ENCODE peak calls at places on chromosomes 16 and 17, in four cellular contexts. T is K562, V is endothelial cell of umbilical vein, J is IMR-90. B is an unnamed sample.
A peak's percentile ranks its signal among the peaks of the same experiment; 100 is the strongest.

GRCh38 chr16:8673611-8674412 is 605 bp upstream of the ABAT start:
- DNase-seq in T (no peak), V (no peak), J (no peak), B (no peak)

GRCh38 chr17:40497704-40498103 is 3.7 kb downstream of the TNS4 start:
- DNase-seq in T (no peak), V (no peak), J (peak; percentile 61), B (no peak)

GRCh38 chr16:67112591-67113399 is 3.1 kb downstream of the PHAF1 start:
- DNase-seq in T (peak; percentile 24), V (peak; percentile 7), J (no peak), B (no peak)

GRCh38 chr17:57668332-57668731 is 76.8 kb downstream of the CCDC182 start:
- DNase-seq in T (no peak), V (no peak), J (no peak), B (no peak)

GRCh38 chr17:69588739-69589334 is 174.3 kb downstream of the MAP2K6 start:
- DNase-seq in T (no peak), V (peak; percentile 19), J (no peak), B (no peak)

GRCh38 chr16:10525214-10525825 is 55.1 kb downstream of the EMP2 start:
- DNase-seq in T (no peak), V (no peak), J (no peak), B (no peak)

GRCh38 chr17:69358688-69359596 is 32.0 kb upstream of the ABCA5 start:
- DNase-seq in T (peak; percentile 6), V (peak; percentile 3), J (no peak), B (no peak)

GRCh38 chr17:29159286-29159860 is 20.8 kb downstream of the MYO18A start:
- DNase-seq in T (no peak), V (no peak), J (no peak), B (no peak)

GRCh38 chr17:77373298-77374169 is 232.8 kb downstream of the SEC14L1 start:
- DNase-seq in T (peak; percentile 48), V (no peak), J (no peak), B (no peak)

GRCh38 chr16:46927273-46927672 is 43.1 kb downstream of the GPT2 start:
- DNase-seq in T (no peak), V (no peak), J (no peak), B (no peak)

GRCh38 chr17:34312080-34312479 is 7.2 kb upstream of the CCL8 start:
- DNase-seq in T (no peak), V (no peak), J (peak; percentile 76), B (no peak)

GRCh38 chr16:54466233-54466632 is 179.6 kb upstream of the IRX3 start:
- DNase-seq in T (no peak), V (no peak), J (no peak), B (no peak)

GRCh38 chr17:17837380-17837821 is 615 bp upstream of the SREBF1 start:
- DNase-seq in T (peak; percentile 70), V (peak; percentile 69), J (peak; percentile 81), B (no peak)

GRCh38 chr17:75666959-75667790 is at the start of the genes RECQL5 and SAP30BP:
- DNase-seq in T (peak; percentile 99), V (peak; percentile 98), J (peak; percentile 98), B (peak; percentile 90)

GRCh38 chr17:73340093-73340596 is 28.3 kb upstream of the CDC42EP4 start:
- DNase-seq in T (no peak), V (no peak), J (peak; percentile 95), B (peak; percentile 57)

GRCh38 chr17:39099686-39100293 is 51.6 kb downstream of the PLXDC1 start:
- DNase-seq in T (no peak), V (no peak), J (peak; percentile 62), B (no peak)

GRCh38 chr17:82882715-82883446 is 43.1 kb upstream of the ZNF750 start:
- DNase-seq in T (peak; percentile 18), V (no peak), J (no peak), B (no peak)

GRCh38 chr17:73669771-73670170 is 25.5 kb upstream of the SDK2 start:
- DNase-seq in T (no peak), V (no peak), J (no peak), B (no peak)

GRCh38 chr16:14405611-14406537 is 224.2 kb downstream of the PARN start:
- DNase-seq in T (peak; percentile 73), V (no peak), J (no peak), B (no peak)

GRCh38 chr16:3259829-3260228 is 3.4 kb upstream of the MEFV start:
- DNase-seq in T (no peak), V (no peak), J (no peak), B (no peak)

GRCh38 chr17:76697702-76698465 is 12.9 kb downstream of the MXRA7 start:
- DNase-seq in T (peak; percentile 79), V (no peak), J (peak; percentile 60), B (no peak)

GRCh38 chr16:19168173-19169080 is at the start of gene SYT17:
- DNase-seq in T (no peak), V (no peak), J (no peak), B (no peak)

GRCh38 chr17:63700528-63701441 is 860 bp upstream of the LIMD2 start:
- DNase-seq in T (no peak), V (peak; percentile 63), J (peak; percentile 29), B (no peak)

GRCh38 chr16:49460786-49461470 is 87.3 kb downstream of the C16orf78 start:
- DNase-seq in T (no peak), V (no peak), J (no peak), B (no peak)

GRCh38 chr16:12440233-12440530 is 363.5 kb downstream of the CPPED1 start:
- DNase-seq in T (no peak), V (no peak), J (peak; percentile 22), B (no peak)

GRCh38 chr16:76176616-76177015 is 100.6 kb upstream of the CNTNAP4 start:
- DNase-seq in T (no peak), V (no peak), J (no peak), B (no peak)

GRCh38 chr16:57277586-57277985 is 6.9 kb downstream of the PLLP start:
- DNase-seq in T (no peak), V (no peak), J (peak; percentile 60), B (peak; percentile 91)

GRCh38 chr17:48767263-48767774 is 38.8 kb upstream of the HOXB13 start:
- DNase-seq in T (no peak), V (no peak), J (no peak), B (no peak)

DNA sequence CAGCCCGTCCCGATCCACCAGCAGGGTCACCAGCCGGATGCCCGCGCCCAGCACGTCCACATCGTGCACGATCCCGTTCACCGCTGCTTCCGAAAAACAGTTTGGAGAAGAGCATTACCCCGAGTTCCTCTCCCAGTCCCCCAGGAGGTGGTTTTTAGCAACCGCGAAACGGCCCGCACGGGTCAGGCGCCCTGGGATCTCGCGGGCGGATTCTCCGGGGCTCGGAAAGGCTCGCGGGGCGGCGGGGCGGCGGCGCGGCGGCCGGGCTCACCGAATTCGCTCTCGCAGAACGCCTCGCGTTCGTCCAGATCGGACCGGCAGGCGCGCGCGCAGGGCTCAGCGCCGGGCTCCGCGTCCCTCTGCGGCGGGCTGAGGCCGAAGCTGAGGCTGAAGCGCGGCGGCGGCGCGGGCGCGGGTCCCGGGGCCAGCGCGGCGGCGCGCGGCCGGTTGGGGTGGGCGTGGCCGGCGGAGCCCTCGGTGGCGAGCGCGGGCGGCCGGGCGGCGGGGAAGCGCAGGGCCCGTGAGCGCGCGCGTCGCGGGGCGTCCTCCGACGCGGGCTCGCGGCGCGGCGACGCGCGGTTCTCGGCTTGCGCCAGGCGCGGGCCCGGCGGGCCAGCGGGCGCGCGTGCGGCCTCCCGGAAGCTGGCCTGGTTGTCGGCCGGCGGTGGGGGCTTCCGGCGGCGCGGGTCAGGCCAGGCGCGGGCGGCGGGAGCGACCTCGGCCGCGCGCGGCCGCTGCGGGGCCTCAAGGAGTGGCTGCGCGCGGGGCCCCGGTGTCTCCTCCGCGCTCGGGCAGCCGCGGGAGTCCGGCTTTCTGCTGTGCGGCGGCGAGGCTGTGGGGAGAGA is 2.9 kb downstream of the C17orf58 start:
- DNase-seq in T (peak; percentile 91), V (peak; percentile 74), J (peak; percentile 84), B (no peak)
- TF ChIP-seq CTCF in T (no peak), V (no peak), J (no peak), B (no peak)

DNA sequence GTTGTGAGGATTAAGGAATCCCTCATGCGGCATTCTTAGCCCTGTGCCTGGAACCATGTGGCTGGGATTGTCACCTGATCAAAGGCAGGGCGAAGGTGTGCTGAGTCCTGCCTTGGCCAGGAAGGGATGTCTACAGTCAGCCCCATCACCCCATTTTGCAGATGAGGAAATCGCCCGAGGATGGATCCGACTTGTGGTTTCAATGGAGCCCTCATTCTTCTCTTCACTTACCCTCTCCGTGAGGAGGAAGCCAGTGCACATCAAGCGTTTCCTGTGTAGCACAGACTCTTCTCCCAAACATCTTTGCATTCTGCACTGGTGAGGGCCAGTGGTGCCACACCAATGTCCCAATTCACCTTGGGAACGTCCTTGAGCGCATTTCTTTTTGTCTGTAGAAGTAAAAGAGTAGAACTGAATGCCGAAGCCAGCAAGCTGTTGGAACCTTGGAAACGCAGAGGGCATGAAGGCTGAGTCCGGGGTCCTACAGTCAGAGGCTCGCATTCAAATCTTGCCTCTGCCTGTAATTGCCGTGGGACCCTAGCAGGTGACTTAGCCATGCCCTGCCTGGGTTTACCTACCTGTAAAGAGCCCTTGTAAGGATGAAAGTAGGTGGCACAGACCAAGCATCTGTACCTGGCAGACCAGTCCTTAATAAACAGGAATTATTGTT is 85.4 kb downstream of the IRF8 start:
- DNase-seq in T (no peak), V (no peak), J (no peak), B (no peak)
- H3K9me1 ChIP-seq in T (no peaks in the 10 kb centered on the region), V (no peaks in the 10 kb centered on the region), J (no peaks in the 10 kb centered on the region), B (no peaks in the 10 kb centered on the region)

DNA sequence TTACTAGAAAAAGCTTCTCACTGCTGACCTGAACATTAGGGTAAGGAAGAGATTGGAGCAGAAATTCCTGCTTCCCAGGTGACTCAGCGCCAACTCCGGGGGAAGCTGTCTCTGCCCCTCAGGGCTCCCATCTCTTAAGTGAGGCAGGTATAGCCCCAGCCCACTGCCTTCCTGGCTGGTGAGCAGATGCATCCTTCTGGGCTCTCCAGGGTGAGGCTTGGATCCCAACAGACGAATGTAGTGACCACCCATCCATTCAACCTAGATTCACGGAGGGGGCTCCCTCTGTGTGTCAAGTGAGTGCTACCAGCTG is 3.2 kb downstream of the ATP2C2 start:
- DNase-seq in T (no peak), V (no peak), J (no peak), B (no peak)
- H3K4me1 ChIP-seq in T (no peaks in the 10 kb centered on the region), V (no peaks in the 10 kb centered on the region), J (no peaks in the 10 kb centered on the region), B (peaks cover 23% of the 10 kb centered on the region)

DNA sequence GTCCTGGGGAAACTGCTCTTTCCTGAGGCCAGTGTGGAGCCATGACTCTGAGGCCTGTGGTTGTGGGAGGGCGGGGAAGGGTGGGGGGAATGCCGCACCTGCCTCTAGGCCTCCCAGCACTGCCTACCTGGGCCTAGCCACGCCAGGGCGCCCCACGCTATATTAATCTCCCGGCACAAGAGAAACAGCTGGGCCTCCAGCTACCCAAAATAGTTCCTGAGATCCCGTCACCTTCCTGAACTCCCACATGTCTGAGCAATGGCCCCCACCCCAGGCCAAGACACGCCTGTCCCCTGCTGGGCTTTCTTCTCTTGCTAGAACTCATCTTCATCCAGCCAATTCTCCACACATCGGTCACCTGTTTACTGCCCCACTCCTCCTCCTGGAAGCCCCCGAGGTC is 13.0 kb upstream of the MTSS2 start:
- DNase-seq in T (no peak), V (no peak), J (no peak), B (no peak)
- TF ChIP-seq CTCF in T (no peak), V (no peak), J (no peak), B (no peak)

GRCh38 chr16:29756654-29757053 is 10.9 kb upstream of the C16orf54 start:
- DNase-seq in T (no peak), V (no peak), J (peak; percentile 6), B (no peak)
- H3K9me1 ChIP-seq in T (no peaks in the 10 kb centered on the region), V (no peaks in the 10 kb centered on the region), J (no peaks in the 10 kb centered on the region), B (no peaks in the 10 kb centered on the region)

B was measured in keratinocyte.